ENCODE peak calls at places on chromosomes 1 and 21, in ten cellular contexts. Z is A549; Q is AG10803; W is MCF 10A; N is omental fat pad; P is AG09319; G is AG09309; E is nephron progenitor cell; C is GM10248; D is CD8-positive, alpha-beta T cell. S is an unnamed sample.

GRCh38 chr1:108141604-108142003 is 58.5 kb downstream of the SLC25A24 start:
- DNase-seq in W (peak), D (no peak), C (no peak), Q (no peak), P (no peak), G (no peak), Z (no peak), N (no peak), E (no peak), S (no peak)

GRCh38 chr1:28815533-28815932 is 3.6 kb downstream of the OPRD1 start:
- DNase-seq in P (no peak), D (no peak), G (no peak), C (no peak), W (no peak), E (no peak), Z (no peak), N (no peak), Q (no peak), S (no peak)

GRCh38 chr1:92858564-92859399 is 26.9 kb downstream of the RPL5 start:
- DNase-seq in G (peak), Z (peak), P (peak), C (peak), W (peak), D (peak), E (peak), N (no peak), Q (peak), S (peak)

GRCh38 chr1:4585216-4585615 is 69.2 kb upstream of the AJAP1 start:
- DNase-seq in D (peak), P (no peak), W (no peak), E (peak), Q (no peak), G (no peak), C (peak), N (no peak), Z (peak), S (peak)

GRCh38 chr1:232226197-232226681 is 403.7 kb downstream of the SIPA1L2 start:
- DNase-seq in G (peak), Q (peak), E (no peak), W (peak), N (no peak), D (no peak), C (no peak), P (peak), Z (no peak), S (no peak)

GRCh38 chr1:183209533-183210158 is 23.6 kb downstream of the LAMC2 start:
- DNase-seq in P (peak), Q (peak), W (peak), D (no peak), C (peak), G (peak), N (no peak), E (no peak), Z (peak), S (peak)

GRCh38 chr1:212167098-212167497 is 118.1 kb upstream of the PPP2R5A start:
- DNase-seq in N (no peak), Z (no peak), Q (peak), D (no peak), P (no peak), W (no peak), C (no peak), G (peak), E (no peak), S (no peak)

GRCh38 chr21:33857846-33858671 is 57.5 kb downstream of the ATP5PO start:
- DNase-seq in D (no peak), P (no peak), Z (no peak), E (no peak), G (no peak), C (no peak), N (no peak), W (no peak), Q (no peak), S (no peak)

DNA sequence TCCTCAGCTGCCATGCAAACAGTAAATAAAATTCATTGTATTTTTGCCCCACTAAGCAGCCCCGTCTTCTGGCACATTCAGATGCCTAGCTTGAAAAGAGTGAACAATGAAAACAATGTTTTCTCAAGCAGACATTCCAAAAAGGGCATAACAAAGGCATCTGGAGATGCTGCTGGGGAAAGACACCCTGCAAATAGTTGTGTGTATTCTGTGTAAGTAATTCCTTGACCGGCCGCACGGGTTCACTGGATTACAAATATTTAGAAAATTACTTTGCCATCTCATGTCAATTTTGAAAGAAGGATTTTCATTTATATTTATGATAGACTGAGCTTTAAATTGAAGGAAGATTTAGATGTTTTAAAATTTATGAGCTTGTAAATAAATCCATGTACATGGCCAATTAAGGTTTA is 142.2 kb downstream of the SLC45A1 start:
- DNase-seq in W (no peak), D (no peak), Q (peak), P (no peak), Z (no peak), C (no peak), N (no peak), E (no peak), G (no peak), S (no peak)
- TF ChIP-seq CTCF in W (no peak), D (no peak), Q (peak), P (no peak), Z (no peak), C (no peak), N (no peak), E (peak), G (no peak), S (no peak)

GRCh38 chr1:210373878-210374599 is 45.3 kb downstream of the HHAT start:
- DNase-seq in C (peak), E (peak), Z (peak), W (peak), G (peak), N (no peak), D (peak), P (peak), Q (peak), S (peak)
- TF ChIP-seq CTCF in C (peak), E (peak), Z (peak), W (peak), G (peak), N (no peak), D (peak), P (peak), Q (peak), S (peak)

GRCh38 chr21:15740383-15740782 is 10.6 kb downstream of the USP25 start:
- DNase-seq in Q (no peak), W (no peak), Z (no peak), N (no peak), G (no peak), C (no peak), E (no peak), D (no peak), P (no peak), S (no peak)
- TF ChIP-seq CTCF in Q (no peak), W (no peak), Z (no peak), N (no peak), G (no peak), C (no peak), E (no peak), D (no peak), P (no peak), S (no peak)

DNA sequence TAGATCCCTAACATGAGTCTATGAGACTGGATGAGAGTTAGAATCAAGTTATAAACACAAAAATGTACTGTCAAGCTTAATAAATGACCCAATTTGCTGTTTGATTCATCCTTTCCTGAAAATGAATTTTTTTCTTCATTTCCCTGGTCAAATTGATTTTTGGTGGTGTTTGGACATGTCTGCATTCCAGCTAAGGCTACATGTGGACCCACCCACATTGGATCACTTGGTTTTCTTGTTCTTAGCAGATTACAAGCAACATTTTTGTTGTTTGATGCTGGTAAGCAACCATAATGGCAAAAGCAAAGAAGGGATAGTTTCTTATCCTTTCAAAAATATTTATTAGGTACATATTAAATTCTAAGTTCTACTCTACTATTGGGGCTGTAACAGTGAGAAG is 181.1 kb downstream of the NEK7 start:
- DNase-seq in P (no peak), E (no peak), Z (no peak), D (no peak), W (no peak), Q (no peak), N (no peak), G (no peak), C (no peak), S (no peak)
- TF ChIP-seq CTCF in P (no peak), E (no peak), Z (no peak), D (no peak), W (no peak), Q (no peak), N (no peak), G (no peak), C (no peak), S (no peak)

DNA sequence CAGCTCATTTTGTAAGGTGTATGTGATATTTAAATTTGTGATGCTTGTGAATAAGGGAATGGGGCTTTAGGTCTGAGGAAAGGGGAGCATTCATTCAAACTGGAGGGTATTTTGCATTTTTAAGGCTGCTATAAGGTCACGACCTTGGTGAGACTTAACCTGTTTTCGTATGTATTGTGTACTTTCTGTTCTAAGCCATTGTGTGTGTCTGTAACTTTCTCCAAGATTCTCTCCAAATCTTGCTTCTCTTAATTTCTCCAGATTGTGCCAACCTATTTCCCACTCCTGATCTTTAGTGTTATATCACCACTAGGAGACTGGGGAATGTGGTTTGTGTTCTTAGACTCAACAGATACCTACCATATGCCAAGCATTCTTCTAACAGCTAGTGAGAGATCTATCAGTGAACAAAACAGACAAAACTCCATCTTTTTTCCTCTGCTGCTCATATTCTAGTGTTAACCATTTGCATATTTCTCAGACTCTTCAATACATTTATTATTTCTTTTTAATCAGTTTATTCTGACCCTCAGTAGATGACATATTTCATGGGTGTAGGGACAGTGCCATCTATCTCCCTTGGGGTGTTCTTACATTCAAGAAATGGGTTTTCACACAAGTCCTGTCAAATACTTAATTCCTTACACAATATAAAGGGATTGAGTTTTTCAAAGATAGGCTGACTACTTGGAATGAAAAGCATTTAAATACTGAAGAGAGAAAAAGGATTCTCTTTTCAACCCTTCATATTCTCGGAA is 27.5 kb downstream of the ATP1B1 start:
- DNase-seq in G (no peak), N (no peak), P (no peak), Q (peak), E (no peak), D (no peak), W (peak), C (no peak), Z (no peak), S (no peak)
- TF ChIP-seq CTCF in G (peak), N (no peak), P (peak), Q (peak), E (no peak), D (no peak), W (peak), C (peak), Z (peak), S (no peak)

GRCh38 chr1:162873671-162874666 is 13.0 kb upstream of the CCDC190 start:
- DNase-seq in Z (no peak), N (no peak), G (peak), P (peak), Q (peak), W (peak), E (no peak), D (no peak), C (no peak), S (peak)
- TF ChIP-seq CTCF in Z (no peak), N (no peak), G (peak), P (peak), Q (peak), W (no peak), E (no peak), D (no peak), C (no peak), S (no peak)

GRCh38 chr1:213231795-213232231 is 180.8 kb downstream of the RPS6KC1 start:
- DNase-seq in E (no peak), G (no peak), P (no peak), D (no peak), W (no peak), C (no peak), Z (no peak), N (no peak), Q (no peak), S (no peak)
- TF ChIP-seq CTCF in E (no peak), G (no peak), P (no peak), D (no peak), W (no peak), C (no peak), Z (no peak), N (no peak), Q (no peak), S (no peak)

DNA sequence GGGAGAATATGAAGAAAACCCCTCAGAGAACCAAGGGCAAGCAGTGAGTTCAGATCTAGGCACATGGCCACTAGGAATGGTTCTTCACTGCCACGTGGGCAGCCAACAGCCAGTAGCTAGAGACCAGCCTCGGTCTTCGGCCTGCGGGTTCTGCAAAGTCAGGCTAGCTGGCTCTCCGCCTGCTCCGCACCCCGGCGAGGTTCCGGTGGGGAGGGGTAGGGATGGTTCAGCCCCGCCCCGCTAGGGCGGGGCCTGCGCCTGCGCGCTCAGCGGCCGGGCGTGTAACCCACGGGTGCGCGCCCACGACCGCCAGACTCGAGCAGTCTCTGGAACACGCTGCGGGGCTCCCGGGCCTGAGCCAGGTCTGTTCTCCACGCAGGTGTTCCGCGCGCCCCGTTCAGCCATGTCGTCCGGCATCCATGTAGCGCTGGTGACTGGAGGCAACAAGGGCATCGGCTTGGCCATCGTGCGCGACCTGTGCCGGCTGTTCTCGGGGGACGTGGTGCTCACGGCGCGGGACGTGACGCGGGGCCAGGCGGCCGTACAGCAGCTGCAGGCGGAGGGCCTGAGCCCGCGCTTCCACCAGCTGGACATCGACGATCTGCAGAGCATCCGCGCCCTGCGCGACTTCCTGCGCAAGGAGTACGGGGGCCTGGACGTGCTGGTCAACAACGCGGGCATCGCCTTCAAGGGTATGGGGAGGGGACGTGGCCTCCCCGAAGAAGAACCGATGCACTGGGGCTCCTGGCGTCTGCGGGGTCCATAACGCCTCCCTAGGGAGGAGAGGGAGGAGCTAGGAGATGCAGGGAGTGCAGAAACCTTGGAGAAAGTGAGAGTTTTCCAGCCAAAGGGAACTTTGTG is at the start of gene CBR1:
- DNase-seq in P (peak), G (peak), E (peak), C (peak), Q (peak), N (peak), W (peak), Z (peak), D (peak), S (peak)
- TF ChIP-seq CTCF in P (peak), G (no peak), E (no peak), C (no peak), Q (no peak), N (no peak), W (no peak), Z (no peak), D (no peak), S (no peak)

GRCh38 chr1:75208862-75209261 is 74.7 kb downstream of the LHX8 start:
- DNase-seq in Z (no peak), P (no peak), C (no peak), Q (no peak), D (no peak), G (no peak), N (no peak), E (no peak), W (no peak), S (no peak)

DNA sequence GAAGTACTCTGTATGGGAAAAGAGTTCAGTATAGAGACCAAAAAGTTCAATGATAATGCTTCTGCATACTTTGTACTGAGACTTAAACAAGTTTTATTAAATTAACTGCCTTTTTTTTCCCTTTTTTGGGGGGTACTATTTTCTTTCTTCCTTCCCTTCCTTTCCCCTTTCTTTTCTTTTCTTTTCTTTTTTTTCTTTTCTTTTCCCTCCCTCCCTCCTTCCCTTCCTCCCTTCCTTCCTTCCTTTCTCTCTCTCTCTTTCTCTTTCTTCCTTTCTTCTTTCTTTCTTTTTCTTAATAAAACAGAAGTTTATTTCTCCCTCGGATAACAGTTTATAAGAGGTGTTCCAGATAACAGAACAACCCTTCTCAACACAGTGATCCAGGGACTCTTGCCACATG is 77.5 kb downstream of the LHX8 start:
- DNase-seq in Q (no peak), Z (no peak), G (no peak), W (no peak), C (no peak), N (no peak), D (no peak), P (no peak), E (no peak), S (no peak)
- TF ChIP-seq CTCF in Q (no peak), Z (no peak), G (no peak), W (no peak), C (no peak), N (no peak), D (no peak), P (no peak), E (no peak), S (no peak)